ENCODE peak calls at places on chromosome 7, in six cellular contexts. F, W, X, L, B and P are unnamed samples. For H3K4me1, the result is how much of the 10 kb centered on the place peaks cover.

GRCh38 chr7:140242057-140243031 is 65.6 kb upstream of the KDM7A start:
- DNase-seq in F (no peak), W (no peak), X (no peak), L (peak), B (peak), P (no peak)

GRCh38 chr7:57388761-57389160 is 61.2 kb upstream of the ZNF716 start:
- DNase-seq in F (no peak), W (no peak), X (no peak), L (no peak), B (no peak), P (peak)

GRCh38 chr7:143901360-143901709 is 641 bp downstream of the TCAF1 start:
- DNase-seq in F (no peak), W (no peak), X (no peak), L (no peak), B (no peak), P (no peak)

GRCh38 chr7:2527505-2528464 is 8.2 kb downstream of the LFNG start:
- DNase-seq in F (peak), W (no peak), X (no peak), L (no peak), B (peak), P (no peak)

GRCh38 chr7:44151679-44152355 is 10.7 kb upstream of the MYL7 start:
- DNase-seq in F (no peak), W (no peak), X (no peak), L (peak), B (no peak), P (no peak)

GRCh38 chr7:39934132-39934531 is 15.9 kb upstream of the CDK13 start:
- DNase-seq in F (no peak), W (no peak), X (no peak), L (no peak), B (no peak), P (no peak)

GRCh38 chr7:47702096-47702495 is 120.2 kb upstream of the TNS3 start:
- DNase-seq in F (no peak), W (no peak), X (no peak), L (no peak), B (no peak), P (no peak)

GRCh38 chr7:435518-436366 is 83.9 kb downstream of the PDGFA start:
- DNase-seq in F (peak), W (no peak), X (no peak), L (no peak), B (no peak), P (no peak)

GRCh38 chr7:80089341-80089740 is 45.3 kb upstream of the GNAI1 start:
- DNase-seq in F (no peak), W (no peak), X (no peak), L (no peak), B (no peak), P (no peak)

GRCh38 chr7:2849941-2850766 is 6.0 kb upstream of the GNA12 start:
- DNase-seq in F (no peak), W (no peak), X (no peak), L (no peak), B (no peak), P (no peak)

GRCh38 chr7:10085231-10085630 is 888.4 kb upstream of the PHF14 start:
- DNase-seq in F (peak), W (no peak), X (no peak), L (no peak), B (no peak), P (no peak)

GRCh38 chr7:38374507-38374906 is 101.1 kb upstream of the TARP start:
- DNase-seq in F (peak), W (no peak), X (no peak), L (peak), B (peak), P (peak)

GRCh38 chr7:104983620-104984539 is 30.1 kb upstream of the KMT2E start:
- DNase-seq in F (peak), W (peak), X (peak), L (peak), B (peak), P (peak)

GRCh38 chr7:39044489-39044888 is 66.8 kb downstream of the POU6F2 start:
- DNase-seq in F (no peak), W (no peak), X (no peak), L (no peak), B (no peak), P (no peak)

GRCh38 chr7:112266595-112267270 is 60.2 kb downstream of the ZNF277 start:
- DNase-seq in F (no peak), W (no peak), X (no peak), L (no peak), B (no peak), P (no peak)

GRCh38 chr7:157090485-157091165 is 48.1 kb upstream of the UBE3C start:
- DNase-seq in F (no peak), W (no peak), X (no peak), L (no peak), B (peak), P (no peak)

GRCh38 chr7:140640060-140640611 is 477 bp downstream of the DENND2A start:
- DNase-seq in F (peak), W (no peak), X (no peak), L (peak), B (no peak), P (peak)

GRCh38 chr7:45591101-45591906 is 17.1 kb downstream of the ADCY1 start:
- DNase-seq in F (no peak), W (no peak), X (no peak), L (peak), B (no peak), P (no peak)

GRCh38 chr7:96122746-96123145 is 199.2 kb downstream of the SLC25A13 start:
- DNase-seq in F (no peak), W (no peak), X (no peak), L (no peak), B (no peak), P (no peak)

GRCh38 chr7:134724606-134725005 is 54.8 kb upstream of the CALD1 start:
- DNase-seq in F (peak), W (peak), X (peak), L (no peak), B (no peak), P (peak)

GRCh38 chr7:146865696-146866095 is 749.1 kb downstream of the CNTNAP2 start:
- DNase-seq in F (no peak), W (no peak), X (no peak), L (no peak), B (no peak), P (no peak)

GRCh38 chr7:36036590-36036989 is 116.5 kb upstream of the EEPD1 start:
- DNase-seq in F (peak), W (no peak), X (no peak), L (peak), B (no peak), P (no peak)

GRCh38 chr7:157266272-157266671 is 70.5 kb upstream of the DNAJB6 start:
- DNase-seq in F (no peak), W (no peak), X (no peak), L (no peak), B (peak), P (no peak)

GRCh38 chr7:151590801-151591771 is 71.4 kb upstream of the RHEB start:
- DNase-seq in F (no peak), W (no peak), X (no peak), L (no peak), B (no peak), P (no peak)

GRCh38 chr7:99693427-99694200 is 13.8 kb upstream of the CYP3A5 start:
- DNase-seq in F (peak), W (no peak), X (no peak), L (no peak), B (peak), P (peak)

GRCh38 chr7:66748127-66748511 is 7.6 kb downstream of the RABGEF1 start:
- DNase-seq in F (no peak), W (no peak), X (no peak), L (no peak), B (no peak), P (no peak)
- H3K27ac ChIP-seq in F (no peak), W (no peak), X (no peak), L (peak), B (no peak), P (no peak)

GRCh38 chr7:131040467-131040932 is 287.2 kb upstream of the MKLN1 start:
- DNase-seq in F (peak), W (peak), X (peak), L (peak), B (peak), P (peak)
- TF ChIP-seq REST in F (no peak), W (no peak), X (no peak), L (no peak), B (no peak), P (no peak)

GRCh38 chr7:148700693-148701092 is 2.0 kb downstream of the CUL1 start:
- DNase-seq in F (peak), W (no peak), X (no peak), L (peak), B (peak), P (peak)
- H3K4me1 ChIP-seq in F (half or more), W (half or more), X (under half), L (under half), B (half or more), P (half or more)

GRCh38 chr7:7792089-7792488 is 73.7 kb upstream of the RPA3 start:
- DNase-seq in F (no peak), W (no peak), X (no peak), L (no peak), B (no peak), P (no peak)
- H3K27ac ChIP-seq in F (no peak), W (no peak), X (no peak), L (no peak), B (no peak), P (peak)

GRCh38 chr7:76310102-76310957 is 7.9 kb downstream of the HSPB1 start:
- DNase-seq in F (no peak), W (no peak), X (no peak), L (peak), B (peak), P (no peak)
- TF ChIP-seq REST in F (no peak), W (no peak), X (no peak), L (no peak), B (no peak), P (no peak)

GRCh38 chr7:4727914-4728705 is 46.0 kb downstream of the FOXK1 start:
- DNase-seq in F (no peak), W (no peak), X (no peak), L (no peak), B (no peak), P (no peak)

GRCh38 chr7:4725014-4725951 is 43.2 kb downstream of the FOXK1 start:
- DNase-seq in F (peak), W (no peak), X (no peak), L (peak), B (no peak), P (peak)

GRCh38 chr7:4724648-4725013 is 42.5 kb downstream of the FOXK1 start:
- DNase-seq in F (peak), W (no peak), X (no peak), L (peak), B (no peak), P (no peak)

GRCh38 chr7:4726568-4726967 is 44.5 kb downstream of the FOXK1 start:
- DNase-seq in F (no peak), W (no peak), X (no peak), L (no peak), B (no peak), P (no peak)

DNA sequence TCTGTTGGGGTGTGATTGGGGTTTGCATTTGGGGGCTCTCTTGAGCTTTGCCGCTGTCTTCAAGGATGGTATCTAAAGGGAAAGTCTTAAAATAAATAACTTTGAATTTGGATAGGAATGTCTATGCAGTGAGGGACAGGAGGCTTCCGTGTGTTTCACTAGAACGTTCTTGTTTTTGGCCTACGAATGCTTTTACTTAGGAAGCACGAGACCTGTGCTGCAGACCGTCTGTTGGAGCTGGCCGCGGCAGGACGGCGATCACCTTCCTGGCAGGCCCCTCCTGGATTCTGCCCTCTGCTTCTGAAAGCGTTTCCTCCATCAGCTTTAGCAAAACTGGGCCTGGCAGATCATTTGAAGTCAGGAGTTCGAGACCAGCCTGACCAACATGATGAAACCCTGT is 44.0 kb downstream of the FOXK1 start:
- DNase-seq in F (no peak), W (no peak), X (no peak), L (no peak), B (no peak), P (no peak)
- H3K4me1 ChIP-seq in F (under half), W (under half), X (under half), L (under half), B (under half), P (under half)

GRCh38 chr7:75916685-75917634 is 2.0 kb downstream of the POR start:
- DNase-seq in F (no peak), W (no peak), X (no peak), L (no peak), B (no peak), P (no peak)

GRCh38 chr7:75916259-75916658 is 1.3 kb downstream of the POR start:
- DNase-seq in F (no peak), W (no peak), X (no peak), L (no peak), B (no peak), P (no peak)

GRCh38 chr7:75914169-75914654 is 743 bp upstream of the POR start:
- DNase-seq in F (peak), W (no peak), X (no peak), L (peak), B (no peak), P (peak)

GRCh38 chr7:75914655-75915415 is at the start of gene POR:
- DNase-seq in F (peak), W (peak), X (peak), L (peak), B (peak), P (peak)

DNA sequence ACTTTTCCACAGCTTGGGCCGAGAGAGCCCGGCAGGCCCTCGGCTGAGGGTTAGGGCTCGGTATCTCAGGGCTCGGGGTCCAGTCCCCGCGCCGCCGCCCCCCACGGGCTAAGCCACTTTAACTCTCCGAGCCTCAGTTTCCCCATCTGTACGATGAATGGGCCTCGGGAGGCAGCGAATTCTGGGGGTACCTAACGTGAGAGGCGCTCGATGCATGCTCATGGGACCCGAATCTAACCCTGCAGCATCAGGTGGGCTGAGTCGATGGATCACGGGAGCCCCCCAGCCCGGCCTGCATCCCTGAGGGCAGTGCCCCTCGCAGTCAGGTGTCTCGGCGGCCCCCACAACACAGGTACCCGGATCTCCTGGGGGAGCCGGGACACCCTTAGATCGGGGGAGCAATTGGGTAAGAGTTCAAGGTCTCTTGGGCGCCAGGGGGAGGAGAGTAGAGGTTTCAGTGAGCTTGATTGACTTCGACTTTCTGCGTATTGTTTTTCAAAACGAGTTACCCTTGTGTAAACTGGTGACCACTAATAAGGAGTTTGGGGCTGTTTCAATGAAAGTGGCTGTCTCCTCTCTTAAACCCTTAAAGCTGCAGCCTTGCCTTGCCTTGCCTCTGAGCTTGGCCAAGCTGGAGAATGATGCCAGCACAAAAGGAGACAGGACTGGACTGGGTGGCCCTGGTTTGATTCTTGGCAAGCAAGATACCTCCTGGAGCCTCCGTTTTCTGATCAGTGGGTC is 631 bp downstream of the POR start:
- DNase-seq in F (no peak), W (no peak), X (no peak), L (peak), B (peak), P (peak)
- H3K27ac ChIP-seq in F (peak), W (peak), X (peak), L (peak), B (peak), P (peak)